ENCODE peak calls at places on chromosomes 11 and 22, in nine cellular contexts. One of them, this sample, is unnamed.

GRCh38 chr11:2951235-2952110 is 22.3 kb upstream of the PHLDA2 start:
- DNase-seq in AG04450: no peak
- DNase-seq in colonic mucosa: no peak
- DNase-seq in HFFc6: peak; percentile 66
- DNase-seq in tibial nerve: no peak
- DNase-seq in CD8-positive, alpha-beta T cell: no peak
- DNase-seq in fibroblast of mammary gland: peak; percentile 56
- DNase-seq in WTC11: no peak
- DNase-seq in mesothelial cell of epicardium: no peak
- DNase-seq in this sample: no peak

GRCh38 chr11:45907911-45908370 is 870 bp upstream of the FREY1 start:
- DNase-seq in mesothelial cell of epicardium: no peak
- DNase-seq in colonic mucosa: no peak
- DNase-seq in WTC11: no peak
- DNase-seq in CD8-positive, alpha-beta T cell: no peak
- DNase-seq in tibial nerve: no peak
- DNase-seq in AG04450: no peak
- DNase-seq in fibroblast of mammary gland: no peak
- DNase-seq in HFFc6: no peak
- DNase-seq in this sample: no peak

GRCh38 chr11:102727890-102728289 is 3.1 kb upstream of the MMP8 start:
- DNase-seq in CD8-positive, alpha-beta T cell: no peak
- DNase-seq in WTC11: no peak
- DNase-seq in colonic mucosa: no peak
- DNase-seq in fibroblast of mammary gland: peak; percentile 86
- DNase-seq in tibial nerve: no peak
- DNase-seq in HFFc6: peak; percentile 48
- DNase-seq in mesothelial cell of epicardium: no peak
- DNase-seq in AG04450: peak; percentile 68
- DNase-seq in this sample: no peak

GRCh38 chr11:88059326-88059725 is 115.9 kb downstream of the RAB38 start:
- DNase-seq in AG04450: no peak
- DNase-seq in CD8-positive, alpha-beta T cell: no peak
- DNase-seq in tibial nerve: no peak
- DNase-seq in fibroblast of mammary gland: peak; percentile 14
- DNase-seq in colonic mucosa: no peak
- DNase-seq in WTC11: no peak
- DNase-seq in HFFc6: no peak
- DNase-seq in mesothelial cell of epicardium: no peak
- DNase-seq in this sample: no peak

GRCh38 chr22:28977481-28977971 is 84.1 kb downstream of the C22orf31 start:
- DNase-seq in mesothelial cell of epicardium: no peak
- DNase-seq in WTC11: no peak
- DNase-seq in CD8-positive, alpha-beta T cell: no peak
- DNase-seq in AG04450: no peak
- DNase-seq in colonic mucosa: no peak
- DNase-seq in fibroblast of mammary gland: peak; percentile 32
- DNase-seq in HFFc6: no peak
- DNase-seq in tibial nerve: no peak
- DNase-seq in this sample: no peak

GRCh38 chr22:22061085-22062077 is 78.8 kb upstream of the TOP3B start:
- DNase-seq in CD8-positive, alpha-beta T cell: no peak
- DNase-seq in AG04450: no peak
- DNase-seq in fibroblast of mammary gland: peak; percentile 62
- DNase-seq in HFFc6: peak; percentile 39
- DNase-seq in colonic mucosa: no peak
- DNase-seq in WTC11: no peak
- DNase-seq in mesothelial cell of epicardium: no peak
- DNase-seq in tibial nerve: peak; percentile 82
- DNase-seq in this sample: no peak

GRCh38 chr11:126210871-126211235 is 597 bp downstream of the RPUSD4 start:
- DNase-seq in colonic mucosa: no peak
- DNase-seq in HFFc6: no peak
- DNase-seq in AG04450: no peak
- DNase-seq in WTC11: no peak
- DNase-seq in tibial nerve: no peak
- DNase-seq in CD8-positive, alpha-beta T cell: no peak
- DNase-seq in fibroblast of mammary gland: no peak
- DNase-seq in mesothelial cell of epicardium: no peak
- DNase-seq in this sample: no peak

GRCh38 chr22:19396934-19397728 is 34.4 kb downstream of the HIRA start:
- DNase-seq in AG04450: no peak
- DNase-seq in CD8-positive, alpha-beta T cell: no peak
- DNase-seq in HFFc6: no peak
- DNase-seq in mesothelial cell of epicardium: no peak
- DNase-seq in fibroblast of mammary gland: no peak
- DNase-seq in colonic mucosa: no peak
- DNase-seq in tibial nerve: no peak
- DNase-seq in WTC11: no peak
- DNase-seq in this sample: no peak

GRCh38 chr11:27373856-27374602 is 11.0 kb upstream of the CCDC34 start:
- DNase-seq in tibial nerve: no peak
- DNase-seq in fibroblast of mammary gland: no peak
- DNase-seq in mesothelial cell of epicardium: no peak
- DNase-seq in HFFc6: no peak
- DNase-seq in CD8-positive, alpha-beta T cell: no peak
- DNase-seq in AG04450: no peak
- DNase-seq in WTC11: no peak
- DNase-seq in colonic mucosa: no peak
- DNase-seq in this sample: no peak

GRCh38 chr11:130571519-130571918 is 123.1 kb downstream of the ADAMTS15 start:
- DNase-seq in AG04450: no peak
- DNase-seq in HFFc6: no peak
- DNase-seq in WTC11: no peak
- DNase-seq in mesothelial cell of epicardium: no peak
- DNase-seq in CD8-positive, alpha-beta T cell: no peak
- DNase-seq in fibroblast of mammary gland: no peak
- DNase-seq in tibial nerve: no peak
- DNase-seq in colonic mucosa: no peak
- DNase-seq in this sample: no peak

GRCh38 chr22:47367993-47368945 is 605.8 kb downstream of the TBC1D22A start:
- DNase-seq in tibial nerve: no peak
- DNase-seq in WTC11: no peak
- DNase-seq in mesothelial cell of epicardium: peak; percentile 29
- DNase-seq in fibroblast of mammary gland: no peak
- DNase-seq in CD8-positive, alpha-beta T cell: no peak
- DNase-seq in HFFc6: no peak
- DNase-seq in colonic mucosa: peak; percentile 6
- DNase-seq in AG04450: no peak
- DNase-seq in this sample: no peak

GRCh38 chr11:109120341-109120740 is 301.6 kb upstream of the C11orf87 start:
- DNase-seq in AG04450: no peak
- DNase-seq in tibial nerve: no peak
- DNase-seq in mesothelial cell of epicardium: no peak
- DNase-seq in fibroblast of mammary gland: no peak
- DNase-seq in WTC11: no peak
- DNase-seq in colonic mucosa: no peak
- DNase-seq in CD8-positive, alpha-beta T cell: no peak
- DNase-seq in HFFc6: no peak
- DNase-seq in this sample: no peak
- TF ChIP-seq CTCF in AG04450: no peak
- TF ChIP-seq CTCF in tibial nerve: no peak
- TF ChIP-seq CTCF in mesothelial cell of epicardium: no peak
- TF ChIP-seq CTCF in fibroblast of mammary gland: no peak
- TF ChIP-seq CTCF in WTC11: no peak
- TF ChIP-seq CTCF in colonic mucosa: no peak
- TF ChIP-seq CTCF in CD8-positive, alpha-beta T cell: no peak
- TF ChIP-seq CTCF in HFFc6: no peak
- TF ChIP-seq CTCF in this sample: no peak

GRCh38 chr22:17205432-17205831 is 13.8 kb downstream of the ADA2 start:
- DNase-seq in WTC11: no peak
- DNase-seq in colonic mucosa: no peak
- DNase-seq in tibial nerve: no peak
- DNase-seq in mesothelial cell of epicardium: no peak
- DNase-seq in fibroblast of mammary gland: no peak
- DNase-seq in AG04450: no peak
- DNase-seq in HFFc6: no peak
- DNase-seq in CD8-positive, alpha-beta T cell: no peak
- DNase-seq in this sample: no peak
- TF ChIP-seq CTCF in WTC11: no peak
- TF ChIP-seq CTCF in colonic mucosa: no peak
- TF ChIP-seq CTCF in tibial nerve: no peak
- TF ChIP-seq CTCF in mesothelial cell of epicardium: no peak
- TF ChIP-seq CTCF in fibroblast of mammary gland: no peak
- TF ChIP-seq CTCF in AG04450: no peak
- TF ChIP-seq CTCF in HFFc6: no peak
- TF ChIP-seq CTCF in CD8-positive, alpha-beta T cell: no peak
- TF ChIP-seq CTCF in this sample: no peak

DNA sequence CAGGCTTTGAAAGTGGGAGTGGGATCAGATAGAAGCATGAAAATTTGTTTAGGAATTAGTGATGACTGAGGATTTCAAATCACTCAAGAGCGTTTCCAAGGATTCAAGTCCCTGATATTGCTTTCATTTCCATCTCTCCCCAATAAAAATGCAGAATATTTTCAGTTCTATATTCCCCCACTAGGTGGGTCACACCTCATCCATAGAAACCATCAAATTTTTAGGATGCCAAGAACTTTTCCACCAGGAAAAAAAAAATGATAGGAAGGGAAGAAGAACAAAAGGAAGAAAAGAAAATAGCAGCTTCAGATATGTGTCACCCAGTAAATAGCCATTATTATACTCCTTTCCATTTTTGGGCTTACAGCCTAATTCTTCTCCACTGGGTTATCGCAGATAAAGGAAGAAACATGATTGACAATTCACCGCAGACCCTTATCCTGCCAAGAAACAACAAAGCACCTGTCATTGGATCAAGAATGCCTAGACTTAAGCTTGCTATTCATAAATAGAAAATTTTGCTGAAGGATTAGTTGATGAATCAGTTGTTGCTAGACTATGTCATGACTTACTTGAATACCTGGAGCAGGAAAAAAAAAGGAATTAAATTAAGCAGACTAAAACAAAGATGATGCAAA is 30.3 kb upstream of the OR10D3 start:
- DNase-seq in AG04450: no peak
- DNase-seq in CD8-positive, alpha-beta T cell: no peak
- DNase-seq in mesothelial cell of epicardium: no peak
- DNase-seq in HFFc6: no peak
- DNase-seq in tibial nerve: no peak
- DNase-seq in fibroblast of mammary gland: no peak
- DNase-seq in WTC11: no peak
- DNase-seq in colonic mucosa: no peak
- DNase-seq in this sample: no peak
- TF ChIP-seq CTCF in AG04450: peak; percentile 16
- TF ChIP-seq CTCF in CD8-positive, alpha-beta T cell: no peak
- TF ChIP-seq CTCF in mesothelial cell of epicardium: peak; percentile 60
- TF ChIP-seq CTCF in HFFc6: no peak
- TF ChIP-seq CTCF in tibial nerve: no peak
- TF ChIP-seq CTCF in fibroblast of mammary gland: no peak
- TF ChIP-seq CTCF in WTC11: no peak
- TF ChIP-seq CTCF in colonic mucosa: no peak
- TF ChIP-seq CTCF in this sample: no peak

DNA sequence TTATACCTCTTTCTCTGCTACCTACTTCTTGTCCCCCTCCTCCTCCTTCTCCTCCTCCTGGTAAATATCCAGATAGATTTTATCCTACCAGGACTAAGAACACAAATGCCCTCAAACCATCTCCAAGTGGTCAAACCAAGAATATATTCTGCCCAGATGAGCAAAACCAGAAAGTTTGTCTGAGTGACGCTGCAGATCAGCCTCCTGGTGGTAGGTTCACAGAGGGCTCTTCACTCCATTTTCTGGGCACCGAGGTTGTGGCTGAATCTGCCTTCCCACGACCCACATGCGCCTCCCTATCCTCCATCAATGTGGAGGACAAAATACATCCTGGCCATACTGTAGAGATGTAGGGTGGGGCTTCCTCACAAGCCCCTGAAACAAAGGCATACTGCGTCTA is 543.6 kb downstream of the MN1 start:
- DNase-seq in WTC11: no peak
- DNase-seq in CD8-positive, alpha-beta T cell: no peak
- DNase-seq in AG04450: no peak
- DNase-seq in mesothelial cell of epicardium: no peak
- DNase-seq in HFFc6: no peak
- DNase-seq in colonic mucosa: no peak
- DNase-seq in tibial nerve: no peak
- DNase-seq in fibroblast of mammary gland: no peak
- DNase-seq in this sample: no peak
- TF ChIP-seq CTCF in WTC11: no peak
- TF ChIP-seq CTCF in CD8-positive, alpha-beta T cell: no peak
- TF ChIP-seq CTCF in AG04450: no peak
- TF ChIP-seq CTCF in mesothelial cell of epicardium: no peak
- TF ChIP-seq CTCF in HFFc6: peak; percentile 41
- TF ChIP-seq CTCF in colonic mucosa: no peak
- TF ChIP-seq CTCF in tibial nerve: no peak
- TF ChIP-seq CTCF in fibroblast of mammary gland: no peak
- TF ChIP-seq CTCF in this sample: peak; percentile 11

This sample was measured in progenitor cell of endocrine pancreas.